ENCODE peak calls at places on chromosomes 7 and 10, in ten cellular contexts. H, U, L, Z, B, V, R, Y, J and K are unnamed samples.
A peak's percentile ranks its signal among the peaks of the same experiment; 100 is the strongest.

GRCh38 chr7:87155788-87156187 is 3.5 kb downstream of the DMTF1 start:
- DNase-seq in H (peak; percentile 15), U (no peak), L (no peak), Z (no peak), B (no peak), V (no peak), R (peak; percentile 11), Y (no peak), J (no peak), K (no peak)

GRCh38 chr10:19788075-19788686 is 28.1 kb upstream of the PLXDC2 start:
- DNase-seq in H (peak; percentile 73), U (peak; percentile 14), L (no peak), Z (no peak), B (peak; percentile 70), V (peak; percentile 36), R (peak; percentile 69), Y (no peak), J (no peak), K (no peak)

GRCh38 chr7:151505836-151506468 is 13.7 kb downstream of the RHEB start:
- DNase-seq in H (no peak), U (no peak), L (no peak), Z (no peak), B (no peak), V (no peak), R (no peak), Y (no peak), J (no peak), K (no peak)

GRCh38 chr7:7349156-7349555 is 166.8 kb downstream of the C1GALT1 start:
- DNase-seq in H (no peak), U (no peak), L (no peak), Z (no peak), B (no peak), V (no peak), R (no peak), Y (no peak), J (no peak), K (no peak)

GRCh38 chr7:16144361-16144760 is 277.0 kb downstream of the CRPPA start:
- DNase-seq in H (no peak), U (no peak), L (no peak), Z (no peak), B (no peak), V (no peak), R (no peak), Y (no peak), J (no peak), K (no peak)

GRCh38 chr10:127277063-127277462 is 80.7 kb upstream of the INSYN2A start:
- DNase-seq in H (peak; percentile 31), U (no peak), L (no peak), Z (no peak), B (no peak), V (no peak), R (no peak), Y (no peak), J (no peak), K (no peak)

GRCh38 chr10:93028881-93029280 is 31.7 kb upstream of the CYP26C1 start:
- DNase-seq in H (peak; percentile 67), U (no peak), L (no peak), Z (no peak), B (no peak), V (no peak), R (peak; percentile 84), Y (no peak), J (no peak), K (no peak)

GRCh38 chr10:23069019-23069665 is 26.2 kb upstream of the MSRB2 start:
- DNase-seq in H (no peak), U (no peak), L (no peak), Z (no peak), B (no peak), V (no peak), R (no peak), Y (no peak), J (no peak), K (no peak)

GRCh38 chr10:62666264-62666663 is 138.3 kb upstream of the ADO start:
- DNase-seq in H (no peak), U (no peak), L (no peak), Z (no peak), B (no peak), V (no peak), R (no peak), Y (no peak), J (no peak), K (no peak)

GRCh38 chr7:101817031-101817929 is at the start of gene CUX1:
- DNase-seq in H (no peak), U (peak; percentile 22), L (peak; percentile 68), Z (no peak), B (peak; percentile 60), V (no peak), R (peak; percentile 49), Y (peak; percentile 53), J (peak; percentile 72), K (no peak)

DNA sequence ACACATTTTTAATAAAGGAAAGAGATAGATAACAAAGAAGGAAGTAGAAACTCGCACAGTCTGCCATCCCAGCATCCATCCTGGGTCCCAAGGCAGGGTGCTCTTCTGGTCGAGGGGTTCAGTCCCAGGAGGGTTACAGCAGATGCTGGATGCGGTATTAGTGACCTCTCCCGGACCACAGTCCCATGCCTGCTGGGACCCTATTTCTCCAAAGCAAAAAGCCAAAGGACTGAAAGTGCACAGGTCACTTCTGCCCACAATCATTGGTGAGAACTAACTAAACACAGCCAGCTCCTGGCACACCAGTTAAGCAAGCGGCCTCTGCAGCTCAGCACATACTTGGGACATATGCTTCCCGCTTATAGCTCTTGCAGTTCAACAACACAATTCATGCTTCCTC is 96.1 kb upstream of the HABP2 start:
- DNase-seq in H (no peak), U (no peak), L (no peak), Z (no peak), B (no peak), V (no peak), R (no peak), Y (no peak), J (no peak), K (no peak)
- H3K4me1 ChIP-seq in H (no peaks in the 10 kb centered on the region), U (no peaks in the 10 kb centered on the region), L (no peaks in the 10 kb centered on the region), Z (no peaks in the 10 kb centered on the region), B (peaks cover 4% of the 10 kb centered on the region), V (no peaks in the 10 kb centered on the region), R (no peaks in the 10 kb centered on the region), Y (peaks cover 4% of the 10 kb centered on the region), J (no peaks in the 10 kb centered on the region), K (no peaks in the 10 kb centered on the region)

GRCh38 chr10:99531026-99531695 is 1.6 kb upstream of the NKX2-3 start:
- DNase-seq in H (no peak), U (no peak), L (no peak), Z (no peak), B (no peak), V (no peak), R (no peak), Y (no peak), J (no peak), K (no peak)

GRCh38 chr10:99532194-99532593 is 548 bp upstream of the NKX2-3 start:
- DNase-seq in H (no peak), U (no peak), L (no peak), Z (no peak), B (no peak), V (no peak), R (no peak), Y (no peak), J (no peak), K (no peak)

GRCh38 chr10:99532687-99533495 is at the start of gene NKX2-3:
- DNase-seq in H (peak; percentile 46), U (no peak), L (no peak), Z (no peak), B (peak; percentile 63), V (no peak), R (peak; percentile 61), Y (no peak), J (peak; percentile 85), K (peak; percentile 48)

GRCh38 chr10:99530108-99531025 is 2.4 kb upstream of the NKX2-3 start:
- DNase-seq in H (no peak), U (no peak), L (no peak), Z (no peak), B (no peak), V (no peak), R (no peak), Y (no peak), J (no peak), K (no peak)

GRCh38 chr10:99531696-99532050 is 1.1 kb upstream of the NKX2-3 start:
- DNase-seq in H (no peak), U (no peak), L (no peak), Z (no peak), B (no peak), V (no peak), R (no peak), Y (no peak), J (no peak), K (no peak)
- H3K4me3 ChIP-seq in H (no peak overlapping the region), U (no peak overlapping the region), L (no peak overlapping the region), Z (no peak overlapping the region), B (no peak overlapping the region), V (no peak overlapping the region), R (no peak overlapping the region), Y (no peak overlapping the region), J (no peak overlapping the region), K (no peak overlapping the region)

GRCh38 chr10:78396754-78397153 is 363.1 kb downstream of the RPS24 start:
- DNase-seq in H (no peak), U (no peak), L (no peak), Z (no peak), B (no peak), V (no peak), R (no peak), Y (no peak), J (no peak), K (no peak)

GRCh38 chr10:78394050-78394449 is 360.4 kb downstream of the RPS24 start:
- DNase-seq in H (no peak), U (no peak), L (no peak), Z (no peak), B (no peak), V (no peak), R (no peak), Y (no peak), J (no peak), K (no peak)

GRCh38 chr10:78398385-78398784 is 364.7 kb downstream of the RPS24 start:
- DNase-seq in H (no peak), U (no peak), L (no peak), Z (no peak), B (no peak), V (no peak), R (no peak), Y (no peak), J (no peak), K (no peak)

GRCh38 chr10:78395162-78395561 is 361.5 kb downstream of the RPS24 start:
- DNase-seq in H (no peak), U (no peak), L (no peak), Z (no peak), B (no peak), V (no peak), R (no peak), Y (no peak), J (no peak), K (no peak)

DNA sequence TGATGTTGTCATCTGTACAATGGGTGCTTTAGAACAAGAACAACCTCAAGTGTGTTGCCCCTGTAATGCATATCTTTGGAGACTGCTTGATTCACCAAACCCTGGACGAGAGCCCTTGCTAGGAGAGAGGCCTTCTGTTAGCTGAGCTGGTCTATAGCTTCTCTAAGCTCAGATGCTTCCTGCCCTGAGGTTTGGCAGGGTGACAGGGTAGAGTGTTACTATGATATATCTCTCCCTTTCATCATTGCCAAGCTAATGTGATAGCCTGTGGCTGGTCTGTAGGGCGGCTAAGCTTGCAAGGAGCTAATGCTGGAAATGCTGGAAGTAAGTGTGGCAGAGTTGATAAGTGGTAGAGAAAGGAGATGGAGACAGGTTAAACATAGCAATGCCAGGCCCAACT is 364.1 kb downstream of the RPS24 start:
- DNase-seq in H (no peak), U (no peak), L (no peak), Z (no peak), B (no peak), V (no peak), R (no peak), Y (no peak), J (no peak), K (no peak)
- H3K4me1 ChIP-seq in H (no peaks in the 10 kb centered on the region), U (no peaks in the 10 kb centered on the region), L (no peaks in the 10 kb centered on the region), Z (peaks cover 6% of the 10 kb centered on the region), B (peaks cover 9% of the 10 kb centered on the region), V (peaks cover 14% of the 10 kb centered on the region), R (no peaks in the 10 kb centered on the region), Y (no peaks in the 10 kb centered on the region), J (no peaks in the 10 kb centered on the region), K (peaks cover 34% of the 10 kb centered on the region)

GRCh38 chr10:110087682-110088081 is 79.9 kb downstream of the ADD3 start:
- DNase-seq in H (no peak), U (no peak), L (no peak), Z (no peak), B (no peak), V (no peak), R (no peak), Y (no peak), J (no peak), K (no peak)
- H3K4me3 ChIP-seq in H (no peak overlapping the region), U (no peak overlapping the region), L (no peak overlapping the region), Z (no peak overlapping the region), B (no peak overlapping the region), V (no peak overlapping the region), R (no peak overlapping the region), Y (no peak overlapping the region), J (no peak overlapping the region), K (no peak overlapping the region)